ENCODE peak calls at places on chromosomes 4 and X, in seven cellular contexts. Z is uterus; F is heart right ventricle; H is mesenchymal stem cell; W is A673; R is CD4-positive, CD25-positive, alpha-beta regulatory T cell; D is cardiac muscle cell. B is an unnamed sample. For H3K4me1, the result is how much of the 10 kb centered on the place peaks cover.

GRCh38 chr4:7206856-7207567 is 14.7 kb downstream of the SORCS2 start:
- DNase-seq in Z (peak), F (peak), H (peak), W (peak), R (no peak), D (peak), B (peak)

GRCh38 chrX:110145854-110146253 is 142.9 kb downstream of the TMEM164 start:
- DNase-seq in Z (peak), F (no peak), H (peak), W (peak), R (no peak), D (peak), B (no peak)

GRCh38 chr4:76706581-76706980 is 191.4 kb downstream of the SOWAHB start:
- DNase-seq in Z (no peak), F (no peak), H (peak), W (no peak), R (no peak), D (peak), B (no peak)

GRCh38 chrX:153967536-153968214 is 3.9 kb downstream of the HCFC1 start:
- DNase-seq in Z (no peak), F (no peak), H (no peak), W (no peak), R (no peak), D (no peak), B (no peak)

GRCh38 chr4:87977521-87978278 is 2.2 kb downstream of the SPP1 start:
- DNase-seq in Z (no peak), F (no peak), H (no peak), W (no peak), R (no peak), D (no peak), B (no peak)

GRCh38 chrX:129631850-129632249 is 22.9 kb downstream of the APLN start:
- DNase-seq in Z (no peak), F (no peak), H (peak), W (no peak), R (no peak), D (no peak), B (no peak)

GRCh38 chr4:133145758-133146157 is 3.3 kb upstream of the PCDH10 start:
- DNase-seq in Z (no peak), F (no peak), H (no peak), W (no peak), R (no peak), D (no peak), B (no peak)

GRCh38 chr4:140865253-140865652 is 109.1 kb upstream of the TBC1D9 start:
- DNase-seq in Z (no peak), F (no peak), H (no peak), W (no peak), R (no peak), D (no peak), B (no peak)

GRCh38 chr4:53150631-53151488 is 215.0 kb downstream of the SCFD2 start:
- DNase-seq in Z (no peak), F (no peak), H (peak), W (no peak), R (no peak), D (no peak), B (no peak)

GRCh38 chrX:56833626-56834025 is 104.6 kb downstream of the NBDY start:
- DNase-seq in Z (no peak), F (no peak), H (no peak), W (no peak), R (no peak), D (peak), B (no peak)

GRCh38 chr4:190018201-190018920 is 8.7 kb downstream of the FRG2 start:
- DNase-seq in Z (no peak), F (no peak), H (no peak), W (no peak), R (no peak), D (no peak), B (no peak)

GRCh38 chrX:111005151-111005550 is 90.8 kb upstream of the PAK3 start:
- DNase-seq in Z (no peak), F (no peak), H (no peak), W (no peak), R (no peak), D (no peak), B (no peak)

GRCh38 chr4:8394125-8394524 is 46.4 kb downstream of the ACOX3 start:
- DNase-seq in Z (peak), F (peak), H (no peak), W (no peak), R (no peak), D (peak), B (peak)

GRCh38 chr4:145511913-145512522 is 30.4 kb downstream of the SMAD1 start:
- DNase-seq in Z (no peak), F (no peak), H (peak), W (peak), R (no peak), D (peak), B (no peak)

GRCh38 chr4:145507636-145508035 is 26.0 kb downstream of the SMAD1 start:
- DNase-seq in Z (no peak), F (no peak), H (peak), W (no peak), R (no peak), D (peak), B (no peak)

DNA sequence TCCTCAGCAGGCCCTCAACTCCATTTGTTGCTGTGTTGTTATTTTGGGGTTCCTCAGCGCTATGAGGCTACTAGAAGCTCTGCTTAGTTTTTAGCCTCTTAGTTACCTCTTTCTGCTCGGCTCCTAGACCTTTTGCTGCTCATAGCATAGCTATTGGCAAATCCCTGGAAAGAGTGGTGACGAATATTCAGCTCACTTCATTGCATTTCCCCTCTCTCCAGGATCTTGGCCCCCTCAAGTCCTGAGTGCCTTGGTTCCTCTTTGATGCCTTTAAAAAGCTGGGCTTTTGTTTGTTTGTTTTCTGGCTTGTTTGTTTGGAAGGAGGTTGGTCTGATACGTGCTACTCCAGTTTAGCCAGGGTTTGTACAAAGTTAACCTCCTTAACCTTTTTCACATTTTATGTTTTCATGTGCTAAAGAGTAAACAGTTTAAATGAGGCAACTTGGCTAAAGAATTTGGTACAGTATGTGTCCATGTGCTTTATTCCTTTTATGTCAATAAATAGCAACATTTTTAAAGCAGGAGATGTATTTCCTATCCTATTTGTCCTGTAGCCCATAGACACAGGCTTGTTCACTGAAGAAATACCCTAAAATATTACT is 31.5 kb downstream of the SMAD1 start:
- DNase-seq in Z (no peak), F (no peak), H (no peak), W (no peak), R (no peak), D (no peak), B (no peak)
- H3K27ac ChIP-seq in Z (no peak), F (no peak), H (no peak), W (no peak), R (no peak), D (no peak), B (no peak)

DNA sequence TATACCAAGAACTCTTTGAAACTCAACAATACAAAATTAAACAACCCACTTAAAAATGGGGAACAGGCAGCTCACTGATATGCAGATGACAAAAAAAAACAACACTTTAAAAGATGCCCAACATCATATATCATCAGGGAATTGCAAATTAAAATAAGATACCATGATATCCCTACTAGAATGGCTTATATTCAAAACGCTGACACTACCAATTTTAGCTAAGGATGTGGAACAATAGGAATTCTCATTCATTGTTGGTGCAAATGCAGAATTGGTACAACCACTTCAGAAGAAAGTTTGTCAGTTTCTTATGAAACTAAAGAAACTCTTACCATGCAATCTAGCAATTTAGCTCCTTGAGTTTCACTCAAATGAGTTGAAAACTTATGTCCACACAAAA is 259.0 kb upstream of the HS3ST1 start:
- DNase-seq in Z (no peak), F (no peak), H (no peak), W (no peak), R (no peak), D (no peak), B (no peak)
- H3K4me1 ChIP-seq in Z (under half), F (under half), H (under half), W (under half), R (under half), D (under half), B (under half)

GRCh38 chr4:52054254-52054653 is 3.1 kb downstream of the SPATA18 start:
- DNase-seq in Z (no peak), F (no peak), H (no peak), W (no peak), R (no peak), D (no peak), B (no peak)

GRCh38 chr4:52051213-52051614 is at the start of gene SPATA18:
- DNase-seq in Z (no peak), F (peak), H (peak), W (no peak), R (no peak), D (peak), B (peak)

GRCh38 chr4:52051615-52052474 is 741 bp downstream of the SPATA18 start:
- DNase-seq in Z (peak), F (peak), H (peak), W (peak), R (no peak), D (peak), B (peak)

GRCh38 chr4:52057196-52057595 is 6.1 kb downstream of the SPATA18 start:
- DNase-seq in Z (no peak), F (no peak), H (peak), W (no peak), R (no peak), D (no peak), B (no peak)

GRCh38 chr4:52052475-52052780 is 1.3 kb downstream of the SPATA18 start:
- DNase-seq in Z (no peak), F (no peak), H (peak), W (no peak), R (no peak), D (peak), B (no peak)
- H3K4me3 ChIP-seq in Z (no peak), F (peak), H (no peak), W (no peak), R (no peak), D (peak), B (no peak)

DNA sequence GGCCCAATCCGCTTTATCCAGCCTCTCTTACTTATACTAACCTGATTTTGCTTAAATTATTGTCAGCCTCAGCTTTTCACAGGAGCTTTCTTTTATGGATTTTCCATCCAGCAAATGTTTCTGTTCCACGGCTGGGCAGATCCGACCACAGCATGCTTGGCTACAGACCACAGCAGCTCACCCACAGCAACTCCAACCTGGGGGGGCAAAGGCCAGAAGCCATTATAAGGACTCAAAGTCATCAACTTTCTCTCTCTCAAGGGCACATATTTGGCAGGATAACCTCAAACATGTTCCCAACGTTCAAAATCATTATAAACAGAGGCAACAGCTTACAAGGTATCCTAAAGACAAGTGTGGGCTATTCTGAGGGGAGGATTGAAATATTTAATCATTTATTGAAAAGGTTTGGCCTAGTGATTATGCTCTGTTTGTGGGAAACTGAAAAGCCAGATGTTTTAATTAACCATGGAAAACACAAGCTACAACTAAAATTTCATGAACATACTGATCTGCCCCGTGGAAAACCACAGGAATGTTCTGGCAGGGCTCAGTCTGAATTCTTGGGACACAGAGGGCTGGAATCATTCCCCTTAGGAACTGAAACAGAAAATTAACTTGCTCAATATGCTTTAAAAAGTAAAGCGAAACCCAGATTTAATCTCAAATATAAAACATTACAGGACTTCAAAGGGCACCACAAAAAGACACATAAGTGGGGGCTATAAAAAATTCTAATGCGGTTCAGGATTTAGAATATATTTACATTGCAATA is 71.2 kb downstream of the APBB2 start:
- DNase-seq in Z (peak), F (peak), H (peak), W (peak), R (no peak), D (peak), B (no peak)
- H3K27ac ChIP-seq in Z (peak), F (peak), H (peak), W (no peak), R (no peak), D (no peak), B (peak)

DNA sequence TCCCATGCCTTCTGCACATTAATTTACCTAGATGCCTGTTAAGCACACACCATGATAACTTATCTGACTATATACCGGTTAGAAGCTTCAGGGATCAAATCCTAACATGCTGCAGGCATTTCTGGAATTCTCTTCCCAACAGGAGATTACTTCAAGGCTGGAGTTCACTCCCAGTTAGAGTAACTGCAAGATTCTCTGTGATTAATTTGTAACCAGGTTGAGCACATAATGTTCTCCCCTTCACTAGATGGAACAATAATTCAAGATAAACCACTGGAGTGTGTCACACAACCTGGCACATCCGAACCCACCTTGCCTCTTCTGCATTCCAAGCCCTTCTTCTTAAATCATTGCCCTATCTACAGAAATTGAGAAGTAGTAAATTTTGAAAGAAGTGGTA is 11.8 kb upstream of the UGT2A3 start:
- DNase-seq in Z (no peak), F (no peak), H (no peak), W (no peak), R (no peak), D (no peak), B (no peak)
- H3K4me1 ChIP-seq in Z (under half), F (under half), H (under half), W (under half), R (under half), D (under half), B (under half)

GRCh38 chr4:18314731-18315130 is 293.2 kb upstream of the LCORL start:
- DNase-seq in Z (no peak), F (no peak), H (no peak), W (no peak), R (no peak), D (no peak), B (no peak)

GRCh38 chr4:18318682-18319410 is 297.3 kb upstream of the LCORL start:
- DNase-seq in Z (peak), F (peak), H (no peak), W (no peak), R (no peak), D (peak), B (no peak)

GRCh38 chr4:18322111-18322510 is 300.6 kb upstream of the LCORL start:
- DNase-seq in Z (no peak), F (no peak), H (no peak), W (no peak), R (no peak), D (no peak), B (no peak)

GRCh38 chr4:18319456-18319855 is 297.9 kb upstream of the LCORL start:
- DNase-seq in Z (no peak), F (no peak), H (no peak), W (no peak), R (no peak), D (no peak), B (no peak)
- H3K4me3 ChIP-seq in Z (no peak), F (no peak), H (no peak), W (no peak), R (no peak), D (no peak), B (no peak)

DNA sequence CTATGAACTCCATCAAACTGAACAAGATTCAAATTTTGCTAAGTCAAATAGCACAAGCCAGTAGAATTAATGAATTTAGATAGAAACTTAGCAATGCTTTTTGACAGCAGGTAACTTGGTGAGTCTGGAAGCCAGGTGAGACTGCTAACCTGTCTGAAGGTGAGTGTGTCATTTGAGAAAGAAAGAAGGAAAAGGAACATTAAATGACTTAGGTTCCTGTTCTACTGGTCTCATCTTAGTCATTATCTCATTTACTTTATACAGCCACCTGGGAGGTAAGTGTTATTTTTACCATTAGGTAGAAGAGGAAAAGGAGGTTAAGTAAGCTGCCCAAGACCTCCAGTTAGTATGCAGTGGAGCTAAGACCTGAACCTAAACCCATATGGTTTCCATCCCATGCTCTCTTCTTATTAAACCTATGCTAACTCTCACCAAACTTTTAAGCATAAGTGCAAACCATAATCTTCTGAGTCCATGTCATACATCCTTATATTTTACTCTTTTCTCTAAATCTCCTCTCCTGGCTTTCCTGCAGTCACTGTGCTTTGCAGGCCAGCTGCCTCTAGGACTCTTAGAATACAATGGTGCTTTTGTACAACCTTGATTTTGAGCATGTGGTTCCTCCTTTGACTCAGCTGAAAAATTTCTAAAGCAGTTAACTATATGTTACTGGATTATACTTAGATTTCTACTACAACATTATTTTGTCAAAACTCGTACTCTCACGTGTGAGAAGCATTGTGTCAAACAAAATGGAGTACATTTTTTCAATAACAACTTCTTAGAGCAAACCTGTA is 68.5 kb downstream of the ATP10D start:
- DNase-seq in Z (no peak), F (no peak), H (no peak), W (no peak), R (no peak), D (no peak), B (no peak)
- H3K27ac ChIP-seq in Z (no peak), F (no peak), H (no peak), W (no peak), R (no peak), D (no peak), B (no peak)

DNA sequence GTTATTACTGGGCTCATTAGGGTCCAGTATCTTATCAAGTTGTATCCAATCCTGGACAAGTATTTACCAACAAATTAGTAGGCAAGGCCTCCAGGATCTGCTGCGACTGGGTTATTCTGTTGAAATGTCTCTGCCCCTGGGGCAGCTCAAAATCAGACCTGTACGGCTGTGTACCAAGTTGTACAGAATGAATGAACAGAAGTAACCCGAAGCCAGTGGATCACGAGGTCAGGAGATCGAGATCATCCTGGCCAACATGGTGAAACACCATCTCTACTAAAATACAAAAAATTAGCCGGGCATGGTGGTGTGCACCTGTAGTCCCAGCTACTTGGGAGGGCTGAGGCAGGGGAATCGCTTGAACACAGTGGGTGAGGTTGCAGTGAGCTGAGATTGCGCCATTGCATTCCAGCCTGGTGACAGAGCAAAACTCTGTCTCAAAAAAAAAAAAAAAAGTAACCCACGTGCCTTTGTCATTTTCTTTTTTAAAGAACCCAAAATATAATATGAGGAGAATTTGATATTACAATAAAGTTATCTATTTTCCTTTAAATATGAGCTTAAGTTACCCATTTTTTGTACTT is 127.3 kb downstream of the CBR4 start:
- DNase-seq in Z (peak), F (no peak), H (peak), W (no peak), R (no peak), D (peak), B (no peak)
- H3K4me1 ChIP-seq in Z (under half), F (half or more), H (under half), W (under half), R (under half), D (under half), B (under half)

B was measured in colonic mucosa.